ENCODE peak calls at places on chromosomes 3 and 15, in five cellular contexts. S is amniotic epithelial cell; J is hepatocyte; A is stimulated activated CD4-positive, alpha-beta T cell treated with anti-CD3 and anti-CD28 coated beads, TNF-alpha, amount 100 ng/mL, for 4 hours; N is NCI-H1436. E is an unnamed sample.

GRCh38 chr3:104564045-104564643 is 802.6 kb upstream of the ALCAM start:
- DNase-seq in J (peak), S (peak), N (peak), A (no peak), E (peak)

GRCh38 chr3:76723366-76723765 is 316.5 kb upstream of the ROBO2 start:
- DNase-seq in N (no peak), A (no peak), J (no peak), S (no peak), E (no peak)

GRCh38 chr3:134694946-134695543 is 44.2 kb upstream of the KY start:
- DNase-seq in N (no peak), A (no peak), J (no peak), S (no peak), E (no peak)

GRCh38 chr15:47184003-47184404 is 533.3 kb upstream of the SEMA6D start:
- DNase-seq in S (no peak), J (peak), N (peak), A (no peak), E (no peak)

GRCh38 chr15:68335251-68335650 is 57.7 kb downstream of the FEM1B start:
- DNase-seq in S (peak), J (no peak), A (no peak), N (no peak), E (no peak)

GRCh38 chr3:150989208-150989607 is 16.7 kb upstream of the CLRN1 start:
- DNase-seq in N (no peak), J (no peak), A (no peak), S (no peak), E (no peak)

GRCh38 chr3:27677554-27677953 is 44.6 kb downstream of the EOMES start:
- DNase-seq in A (no peak), J (peak), N (no peak), S (peak), E (no peak)

GRCh38 chr15:39582286-39582976 is 1.6 kb downstream of the THBS1 start:
- DNase-seq in J (no peak), A (no peak), N (no peak), S (no peak), E (no peak)

GRCh38 chr3:66419053-66419440 is 81.8 kb downstream of the LRIG1 start:
- DNase-seq in N (no peak), J (no peak), A (no peak), S (no peak), E (no peak)

GRCh38 chr3:131549340-131549739 is 46.6 kb upstream of the MRPL3 start:
- DNase-seq in S (no peak), A (no peak), J (no peak), N (no peak), E (no peak)

GRCh38 chr15:70276401-70276800 is 178.7 kb upstream of the TLE3 start:
- DNase-seq in S (no peak), N (no peak), J (no peak), A (no peak), E (no peak)